ENCODE peak calls at places on chromosomes 6 and 20, in ten cellular contexts. B is GM23338, N is cardiac fibroblast, Z is natural killer cell, U is astrocyte of the cerebellum, W is epithelial cell of esophagus, L is cardiac muscle cell, E is body of pancreas, D is endodermal cell, F is AG04449. G is an unnamed sample.
A peak's percentile ranks its signal among the peaks of the same experiment; 100 is the strongest.

GRCh38 chr6:98027898-98028297 is 744.9 kb upstream of the MMS22L start:
- DNase-seq in L (no peak), E (no peak), B (no peak), U (no peak), D (no peak), Z (no peak), W (no peak), N (no peak), F (no peak), G (no peak)

GRCh38 chr6:68134796-68135195 is 500.3 kb upstream of the ADGRB3 start:
- DNase-seq in N (no peak), Z (no peak), W (no peak), E (no peak), D (no peak), B (no peak), U (no peak), L (peak; percentile 16), F (no peak), G (no peak)

GRCh38 chr6:140228491-140228890 is 854.0 kb upstream of the CITED2 start:
- DNase-seq in E (no peak), D (no peak), Z (no peak), L (no peak), N (no peak), B (no peak), U (no peak), F (no peak), W (no peak), G (no peak)

GRCh38 chr6:28861339-28861738 is 62.4 kb downstream of the TRIM27 start:
- DNase-seq in B (no peak), W (no peak), E (no peak), U (no peak), L (no peak), F (no peak), N (no peak), D (no peak), Z (no peak), G (no peak)

GRCh38 chr20:19775353-19776201 is 17.5 kb downstream of the RIN2 start:
- DNase-seq in L (no peak), N (no peak), W (peak; percentile 57), B (no peak), U (no peak), Z (no peak), D (no peak), E (no peak), F (no peak), G (no peak)

GRCh38 chr6:157059781-157060180 is 263.5 kb downstream of the TMEM242 start:
- DNase-seq in N (no peak), F (no peak), L (peak; percentile 44), W (peak; percentile 4), E (peak; percentile 30), Z (no peak), B (no peak), D (no peak), U (no peak), G (no peak)

GRCh38 chr6:41462980-41463930 is 82.9 kb upstream of the FOXP4 start:
- DNase-seq in N (peak; percentile 77), W (peak; percentile 53), Z (no peak), F (no peak), U (no peak), L (peak; percentile 82), E (peak; percentile 88), B (peak; percentile 59), D (no peak), G (no peak)

GRCh38 chr20:47330933-47331708 is 25.4 kb downstream of the ZMYND8 start:
- DNase-seq in N (peak; percentile 94), Z (no peak), F (no peak), L (peak; percentile 81), W (peak; percentile 78), E (no peak), D (no peak), U (no peak), B (no peak), G (no peak)

GRCh38 chr6:109853426-109853825 is 124.7 kb upstream of the GPR6 start:
- DNase-seq in W (no peak), L (no peak), E (no peak), N (no peak), D (peak; percentile 31), Z (no peak), U (no peak), F (no peak), B (no peak), G (no peak)

GRCh38 chr6:99836471-99836870 is 157.6 kb downstream of the MCHR2 start:
- DNase-seq in D (no peak), E (no peak), W (peak; percentile 94), F (no peak), B (no peak), Z (no peak), U (no peak), N (no peak), L (no peak), G (no peak)

GRCh38 chr6:63817492-63818050 is 182.0 kb downstream of the PHF3 start:
- DNase-seq in U (no peak), B (no peak), E (no peak), L (peak; percentile 74), D (no peak), N (no peak), Z (no peak), F (no peak), W (peak; percentile 28), G (no peak)

GRCh38 chr6:63819831-63820230 is 184.2 kb downstream of the PHF3 start:
- DNase-seq in E (no peak), F (no peak), L (peak; percentile 66), N (peak; percentile 58), W (no peak), D (no peak), U (no peak), Z (no peak), B (no peak), G (no peak)

GRCh38 chr6:63816401-63816975 is 180.9 kb downstream of the PHF3 start:
- DNase-seq in W (no peak), N (peak; percentile 34), D (no peak), U (no peak), Z (no peak), E (no peak), B (no peak), L (peak; percentile 64), F (no peak), G (no peak)

GRCh38 chr6:63814459-63814858 is 178.9 kb downstream of the PHF3 start:
- DNase-seq in Z (no peak), F (no peak), D (no peak), W (no peak), L (no peak), U (no peak), N (peak; percentile 31), B (no peak), E (no peak), G (no peak)

DNA sequence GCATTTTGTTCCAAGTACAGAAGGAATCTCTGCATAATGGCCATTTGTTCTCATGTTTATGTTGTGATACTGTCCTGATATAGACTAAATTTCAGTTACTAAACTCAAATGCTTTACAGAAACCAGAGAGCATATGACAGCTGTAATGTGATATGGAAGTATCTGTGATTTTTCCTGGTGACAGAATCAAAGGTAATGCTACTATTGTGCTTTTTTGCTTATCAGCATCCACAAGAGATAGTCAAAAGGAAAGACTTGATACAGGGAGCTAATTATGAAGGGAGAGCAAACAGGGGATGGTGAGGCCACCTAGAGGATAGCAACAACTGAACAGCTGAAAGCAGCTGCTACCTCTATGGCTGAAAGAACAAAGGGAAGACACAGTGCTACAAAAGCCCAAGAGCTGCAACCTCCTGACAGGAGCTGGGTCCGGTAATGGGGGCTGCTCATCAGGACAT is 181.4 kb downstream of the PHF3 start:
- DNase-seq in L (peak; percentile 55), W (peak; percentile 26), N (peak; percentile 40), E (no peak), D (peak; percentile 72), U (no peak), Z (no peak), B (peak; percentile 68), F (no peak), G (no peak)
- TF ChIP-seq CTCF in L (peak; percentile 50), W (peak; percentile 34), N (peak; percentile 53), E (no peak), D (peak; percentile 69), U (peak; percentile 30), Z (no peak), B (peak; percentile 63), F (peak; percentile 22), G (no peak)

GRCh38 chr6:149961728-149962425 is 1.9 kb upstream of the ULBP1 start:
- DNase-seq in L (no peak), U (no peak), D (peak; percentile 80), W (peak; percentile 30), F (no peak), N (peak; percentile 15), B (peak; percentile 70), Z (no peak), E (no peak), G (no peak)
- TF ChIP-seq CTCF in L (peak; percentile 23), U (peak; percentile 6), D (peak; percentile 68), W (no peak), F (no peak), N (peak; percentile 12), B (peak; percentile 64), Z (no peak), E (peak; percentile 4), G (peak; percentile 49)

DNA sequence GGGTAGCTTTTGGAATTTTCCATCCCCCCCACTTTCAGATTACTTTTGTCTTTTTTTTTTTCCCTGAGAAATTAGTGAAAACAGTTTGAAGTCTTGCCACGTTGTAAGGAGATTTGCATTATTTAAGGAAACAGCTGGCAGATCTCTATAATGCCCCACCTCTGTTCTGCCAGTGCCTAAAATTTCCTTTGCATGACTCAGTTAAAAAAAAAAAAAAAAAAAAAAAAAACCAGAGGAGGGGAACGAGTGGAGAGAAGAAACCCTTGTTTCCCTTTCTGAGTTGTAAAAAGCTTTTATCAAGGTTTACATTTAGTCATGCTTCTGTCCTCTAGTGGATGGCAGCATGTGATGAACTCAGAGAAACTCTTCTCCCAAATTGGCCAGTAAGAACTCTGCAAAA is 33.5 kb downstream of the CARMIL1 start:
- DNase-seq in W (peak; percentile 61), D (no peak), N (peak; percentile 84), B (no peak), F (no peak), U (no peak), L (peak; percentile 83), Z (no peak), E (no peak), G (no peak)
- TF ChIP-seq CTCF in W (peak; percentile 8), D (peak; percentile 19), N (no peak), B (no peak), F (no peak), U (peak; percentile 16), L (peak; percentile 40), Z (no peak), E (no peak), G (no peak)

DNA sequence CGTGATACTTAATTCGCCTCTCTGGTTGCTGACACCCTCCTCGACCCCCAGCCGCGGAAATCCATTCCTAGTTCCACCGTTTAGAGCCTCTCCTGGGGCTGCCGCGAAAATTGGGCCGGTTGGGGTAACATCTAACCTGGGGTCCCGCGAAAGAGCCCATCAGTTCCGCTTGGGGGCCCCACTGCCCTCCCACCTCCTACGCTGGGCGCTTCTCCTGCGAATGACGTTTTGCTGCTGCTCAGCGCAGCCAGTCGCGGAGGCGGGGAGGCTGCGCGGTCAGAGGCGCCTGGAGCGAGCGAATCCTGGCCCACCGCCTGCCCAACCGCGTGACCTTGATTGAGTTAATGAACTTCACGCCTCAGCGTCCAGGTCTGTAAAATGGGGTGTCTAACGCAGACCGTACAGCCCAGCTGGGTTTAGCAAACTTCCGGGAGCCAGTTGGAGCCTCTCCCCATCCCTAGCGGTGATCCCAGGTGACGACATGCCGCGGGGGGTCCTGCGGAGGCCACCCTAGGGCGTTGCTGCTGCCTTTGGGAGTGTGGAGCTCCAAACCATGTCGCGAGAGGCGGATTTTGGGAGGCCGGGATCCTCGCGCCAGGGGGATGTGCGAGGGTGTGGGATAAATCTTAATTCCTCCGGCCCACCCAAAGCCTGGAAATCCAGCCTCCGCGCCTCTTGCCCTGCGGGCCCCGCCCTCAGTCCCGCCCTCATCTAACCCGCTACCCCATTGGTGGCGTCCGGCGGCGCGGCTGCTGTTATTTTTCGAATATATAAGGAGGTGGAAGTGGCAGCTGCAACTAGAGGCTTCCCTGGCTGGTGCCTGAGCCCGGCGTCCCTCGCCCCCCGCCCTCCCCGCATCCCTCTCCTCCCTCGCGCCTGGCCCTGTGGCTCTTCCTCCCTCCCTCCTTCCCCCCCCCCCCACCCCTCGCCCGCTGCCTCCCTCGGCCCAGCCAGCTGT is at the start of gene CDC25B:
- DNase-seq in L (peak; percentile 93), W (peak; percentile 88), F (no peak), Z (peak; percentile 84), D (peak; percentile 97), N (peak; percentile 93), E (peak; percentile 93), U (peak; percentile 66), B (peak; percentile 96), G (peak; percentile 94)
- TF ChIP-seq CTCF in L (peak; percentile 37), W (peak; percentile 34), F (peak; percentile 46), Z (no peak), D (peak; percentile 66), N (peak; percentile 61), E (peak; percentile 56), U (peak; percentile 46), B (peak; percentile 46), G (peak; percentile 60)

G was measured in CD8-positive, alpha-beta T cell.